ENCODE peak calls at places on chromosomes 11 and 22, in five cellular contexts. L, U, V, I and D are unnamed samples.

GRCh38 chr11:120869516-120870011 is 154.3 kb upstream of the TBCEL start:
- DNase-seq in L (no peak), U (no peak), I (no peak), V (no peak), D (no peak)

GRCh38 chr11:2109541-2110019 is 29.6 kb downstream of the IGF2 start:
- DNase-seq in L (no peak), V (no peak), U (no peak), I (no peak), D (no peak)

GRCh38 chr11:118657238-118657637 is 22.2 kb downstream of the TREH start:
- DNase-seq in U (no peak), L (no peak), V (no peak), I (no peak), D (peak; percentile 9)

GRCh38 chr11:12556155-12556554 is 118.1 kb upstream of the TEAD1 start:
- DNase-seq in I (no peak), U (no peak), V (no peak), L (no peak), D (no peak)

GRCh38 chr11:118295199-118295598 is 9.3 kb upstream of the CD3E start:
- DNase-seq in V (no peak), U (no peak), I (no peak), L (no peak), D (no peak)

GRCh38 chr11:76693791-76694190 is 23.2 kb upstream of the LRRC32 start:
- DNase-seq in L (no peak), I (no peak), U (no peak), V (no peak), D (no peak)

GRCh38 chr22:19688301-19689290 is 25.7 kb upstream of the SEPTIN5 start:
- DNase-seq in I (no peak), L (no peak), U (no peak), V (no peak), D (no peak)

GRCh38 chr11:132361011-132361550 is 990.7 kb downstream of the NTM start:
- DNase-seq in L (no peak), I (no peak), V (no peak), U (no peak), D (no peak)

GRCh38 chr11:88313441-88313840 is 24.1 kb downstream of the CTSC start:
- DNase-seq in V (no peak), L (no peak), I (no peak), U (no peak), D (no peak)

GRCh38 chr11:69394902-69395690 is 86.4 kb upstream of the LINC01488 start:
- DNase-seq in V (no peak), L (no peak), I (no peak), U (no peak), D (no peak)

GRCh38 chr11:79335681-79336080 is 105.1 kb downstream of the TENM4 start:
- DNase-seq in V (no peak), U (no peak), I (no peak), L (no peak), D (no peak)

GRCh38 chr11:73650400-73650799 is 4.0 kb downstream of the PLEKHB1 start:
- DNase-seq in I (no peak), V (no peak), U (no peak), L (no peak), D (no peak)

GRCh38 chr11:97909544-97910394 is 1111.0 kb upstream of the CNTN5 start:
- DNase-seq in L (no peak), I (no peak), V (no peak), U (no peak), D (no peak)

GRCh38 chr11:101860694-101861371 is 54.0 kb upstream of the CEP126 start:
- DNase-seq in V (peak; percentile 6), I (peak; percentile 4), L (no peak), U (peak; percentile 40), D (peak; percentile 56)

GRCh38 chr11:63567044-63567840 is 4.1 kb upstream of the PLAAT2 start:
- DNase-seq in I (no peak), L (peak; percentile 39), U (peak; percentile 66), V (no peak), D (peak; percentile 96)